ENCODE peak calls at places on chromosomes 16 and 17, in eight cellular contexts. One of them, this sample, is unnamed.
A peak's percentile ranks its signal among the peaks of the same experiment; 100 is the strongest.

GRCh38 chr16:89504061-89504460 is 4.1 kb upstream of the SPG7 start:
- DNase-seq in SJSA1: no peak
- DNase-seq in T-helper 17 cell: no peak
- DNase-seq in Ammon's horn: no peak
- DNase-seq in activated T-helper 9 cell treated with anti-CD3 and anti-CD28 coated beads, Interleukin-2, amount 50 U/mL, for 16 hours: no peak
- DNase-seq in HFF-Myc: no peak
- DNase-seq in myocyte: no peak
- DNase-seq in cerebellar nuclear complex: no peak
- DNase-seq in this sample: no peak

GRCh38 chr17:59914274-59914854 is 21.4 kb downstream of the RPS6KB1 start:
- DNase-seq in SJSA1: peak; percentile 27
- DNase-seq in HFF-Myc: no peak
- DNase-seq in activated T-helper 9 cell treated with anti-CD3 and anti-CD28 coated beads, Interleukin-2, amount 50 U/mL, for 16 hours: no peak
- DNase-seq in Ammon's horn: peak; percentile 55
- DNase-seq in T-helper 17 cell: no peak
- DNase-seq in cerebellar nuclear complex: peak; percentile 29
- DNase-seq in myocyte: peak; percentile 52
- DNase-seq in this sample: peak; percentile 43

GRCh38 chr16:57786632-57787518 is 15.4 kb downstream of the KIFC3 start:
- DNase-seq in activated T-helper 9 cell treated with anti-CD3 and anti-CD28 coated beads, Interleukin-2, amount 50 U/mL, for 16 hours: no peak
- DNase-seq in Ammon's horn: peak; percentile 81
- DNase-seq in cerebellar nuclear complex: no peak
- DNase-seq in T-helper 17 cell: no peak
- DNase-seq in HFF-Myc: no peak
- DNase-seq in SJSA1: no peak
- DNase-seq in myocyte: no peak
- DNase-seq in this sample: no peak

GRCh38 chr16:58492735-58493134 is 7.2 kb upstream of the NDRG4 start:
- DNase-seq in T-helper 17 cell: no peak
- DNase-seq in cerebellar nuclear complex: peak; percentile 32
- DNase-seq in activated T-helper 9 cell treated with anti-CD3 and anti-CD28 coated beads, Interleukin-2, amount 50 U/mL, for 16 hours: no peak
- DNase-seq in Ammon's horn: no peak
- DNase-seq in SJSA1: no peak
- DNase-seq in myocyte: peak; percentile 44
- DNase-seq in HFF-Myc: no peak
- DNase-seq in this sample: no peak

GRCh38 chr16:79777679-79778078 is 177.1 kb upstream of the MAF start:
- DNase-seq in activated T-helper 9 cell treated with anti-CD3 and anti-CD28 coated beads, Interleukin-2, amount 50 U/mL, for 16 hours: no peak
- DNase-seq in cerebellar nuclear complex: no peak
- DNase-seq in SJSA1: no peak
- DNase-seq in myocyte: no peak
- DNase-seq in Ammon's horn: no peak
- DNase-seq in T-helper 17 cell: no peak
- DNase-seq in HFF-Myc: no peak
- DNase-seq in this sample: no peak

GRCh38 chr17:75511610-75512575 is 3.4 kb downstream of the CASKIN2 start:
- DNase-seq in SJSA1: no peak
- DNase-seq in Ammon's horn: no peak
- DNase-seq in activated T-helper 9 cell treated with anti-CD3 and anti-CD28 coated beads, Interleukin-2, amount 50 U/mL, for 16 hours: no peak
- DNase-seq in T-helper 17 cell: no peak
- DNase-seq in myocyte: no peak
- DNase-seq in HFF-Myc: no peak
- DNase-seq in cerebellar nuclear complex: no peak
- DNase-seq in this sample: no peak

GRCh38 chr16:28499854-28500253 is 5.4 kb downstream of the APOBR start:
- DNase-seq in HFF-Myc: no peak
- DNase-seq in cerebellar nuclear complex: no peak
- DNase-seq in SJSA1: no peak
- DNase-seq in myocyte: no peak
- DNase-seq in T-helper 17 cell: no peak
- DNase-seq in Ammon's horn: no peak
- DNase-seq in activated T-helper 9 cell treated with anti-CD3 and anti-CD28 coated beads, Interleukin-2, amount 50 U/mL, for 16 hours: no peak
- DNase-seq in this sample: no peak

GRCh38 chr17:81509048-81509686 is 3.4 kb downstream of the ACTG1 start:
- DNase-seq in myocyte: peak; percentile 38
- DNase-seq in Ammon's horn: no peak
- DNase-seq in SJSA1: peak; percentile 39
- DNase-seq in T-helper 17 cell: no peak
- DNase-seq in HFF-Myc: no peak
- DNase-seq in cerebellar nuclear complex: no peak
- DNase-seq in activated T-helper 9 cell treated with anti-CD3 and anti-CD28 coated beads, Interleukin-2, amount 50 U/mL, for 16 hours: no peak
- DNase-seq in this sample: no peak

GRCh38 chr16:3983081-3983520 is 102.6 kb upstream of the CREBBP start:
- DNase-seq in myocyte: peak; percentile 42
- DNase-seq in SJSA1: peak; percentile 58
- DNase-seq in cerebellar nuclear complex: peak; percentile 42
- DNase-seq in T-helper 17 cell: no peak
- DNase-seq in Ammon's horn: peak; percentile 77
- DNase-seq in activated T-helper 9 cell treated with anti-CD3 and anti-CD28 coated beads, Interleukin-2, amount 50 U/mL, for 16 hours: no peak
- DNase-seq in HFF-Myc: no peak
- DNase-seq in this sample: no peak

GRCh38 chr16:68396481-68396880 is 51.8 kb downstream of the SMPD3 start:
- DNase-seq in activated T-helper 9 cell treated with anti-CD3 and anti-CD28 coated beads, Interleukin-2, amount 50 U/mL, for 16 hours: peak; percentile 15
- DNase-seq in HFF-Myc: no peak
- DNase-seq in Ammon's horn: no peak
- DNase-seq in SJSA1: peak; percentile 20
- DNase-seq in T-helper 17 cell: no peak
- DNase-seq in cerebellar nuclear complex: no peak
- DNase-seq in myocyte: peak; percentile 54
- DNase-seq in this sample: no peak

GRCh38 chr17:73423159-73423715 is 111.4 kb upstream of the CDC42EP4 start:
- DNase-seq in Ammon's horn: no peak
- DNase-seq in activated T-helper 9 cell treated with anti-CD3 and anti-CD28 coated beads, Interleukin-2, amount 50 U/mL, for 16 hours: no peak
- DNase-seq in myocyte: no peak
- DNase-seq in HFF-Myc: no peak
- DNase-seq in SJSA1: no peak
- DNase-seq in cerebellar nuclear complex: no peak
- DNase-seq in T-helper 17 cell: no peak
- DNase-seq in this sample: no peak

GRCh38 chr17:223723-224471 is 42.4 kb upstream of the DOC2B start:
- DNase-seq in HFF-Myc: no peak
- DNase-seq in activated T-helper 9 cell treated with anti-CD3 and anti-CD28 coated beads, Interleukin-2, amount 50 U/mL, for 16 hours: no peak
- DNase-seq in T-helper 17 cell: no peak
- DNase-seq in SJSA1: no peak
- DNase-seq in myocyte: no peak
- DNase-seq in cerebellar nuclear complex: no peak
- DNase-seq in Ammon's horn: no peak
- DNase-seq in this sample: no peak

GRCh38 chr17:63450551-63450950 is 4.4 kb upstream of the CYB561 start:
- DNase-seq in cerebellar nuclear complex: no peak
- DNase-seq in activated T-helper 9 cell treated with anti-CD3 and anti-CD28 coated beads, Interleukin-2, amount 50 U/mL, for 16 hours: no peak
- DNase-seq in HFF-Myc: no peak
- DNase-seq in SJSA1: no peak
- DNase-seq in T-helper 17 cell: no peak
- DNase-seq in myocyte: no peak
- DNase-seq in Ammon's horn: no peak
- DNase-seq in this sample: no peak

GRCh38 chr16:57955572-57955971 is 15.4 kb downstream of the CNGB1 start:
- DNase-seq in activated T-helper 9 cell treated with anti-CD3 and anti-CD28 coated beads, Interleukin-2, amount 50 U/mL, for 16 hours: no peak
- DNase-seq in SJSA1: no peak
- DNase-seq in myocyte: peak; percentile 24
- DNase-seq in cerebellar nuclear complex: no peak
- DNase-seq in Ammon's horn: no peak
- DNase-seq in HFF-Myc: no peak
- DNase-seq in T-helper 17 cell: no peak
- DNase-seq in this sample: no peak

GRCh38 chr17:18246880-18247612 is 11.5 kb downstream of the FLII start:
- DNase-seq in myocyte: no peak
- DNase-seq in Ammon's horn: no peak
- DNase-seq in SJSA1: no peak
- DNase-seq in activated T-helper 9 cell treated with anti-CD3 and anti-CD28 coated beads, Interleukin-2, amount 50 U/mL, for 16 hours: no peak
- DNase-seq in HFF-Myc: no peak
- DNase-seq in cerebellar nuclear complex: no peak
- DNase-seq in T-helper 17 cell: no peak
- DNase-seq in this sample: peak; percentile 17

GRCh38 chr16:66728804-66729203 is 22.6 kb downstream of the DYNC1LI2 start:
- DNase-seq in cerebellar nuclear complex: no peak
- DNase-seq in myocyte: no peak
- DNase-seq in activated T-helper 9 cell treated with anti-CD3 and anti-CD28 coated beads, Interleukin-2, amount 50 U/mL, for 16 hours: no peak
- DNase-seq in HFF-Myc: no peak
- DNase-seq in T-helper 17 cell: no peak
- DNase-seq in Ammon's horn: no peak
- DNase-seq in SJSA1: no peak
- DNase-seq in this sample: no peak

This sample was measured in naive B cell.